ENCODE peak calls at places on chromosomes 12 and 14, in seven cellular contexts. One of them, this sample, is unnamed.

GRCh38 chr12:116187158-116187511 is 90.4 kb downstream of the MED13L start:
- DNase-seq in HTR-8/SVneo: no peak
- DNase-seq in astrocyte of the spinal cord: peak
- DNase-seq in A549: no peak
- DNase-seq in NCI-H345: no peak
- DNase-seq in COR-L47: no peak
- DNase-seq in uterus: no peak
- DNase-seq in this sample: no peak

GRCh38 chr14:95303552-95303951 is 16.2 kb downstream of the CLMN start:
- DNase-seq in HTR-8/SVneo: no peak
- DNase-seq in astrocyte of the spinal cord: no peak
- DNase-seq in A549: no peak
- DNase-seq in NCI-H345: peak
- DNase-seq in COR-L47: no peak
- DNase-seq in uterus: no peak
- DNase-seq in this sample: no peak

GRCh38 chr14:71783101-71783500 is 149.1 kb upstream of the RGS6 start:
- DNase-seq in HTR-8/SVneo: no peak
- DNase-seq in astrocyte of the spinal cord: no peak
- DNase-seq in A549: no peak
- DNase-seq in NCI-H345: no peak
- DNase-seq in COR-L47: peak
- DNase-seq in uterus: no peak
- DNase-seq in this sample: no peak

GRCh38 chr12:10861366-10861765 is 12.1 kb upstream of the PRR4 start:
- DNase-seq in HTR-8/SVneo: no peak
- DNase-seq in astrocyte of the spinal cord: peak
- DNase-seq in A549: no peak
- DNase-seq in NCI-H345: no peak
- DNase-seq in COR-L47: no peak
- DNase-seq in uterus: no peak
- DNase-seq in this sample: no peak

GRCh38 chr12:93851245-93851665 is 174.1 kb downstream of the CRADD start:
- DNase-seq in HTR-8/SVneo: no peak
- DNase-seq in astrocyte of the spinal cord: no peak
- DNase-seq in A549: no peak
- DNase-seq in NCI-H345: no peak
- DNase-seq in COR-L47: no peak
- DNase-seq in uterus: no peak
- DNase-seq in this sample: no peak

GRCh38 chr12:111389635-111390034 is 16.1 kb upstream of the SH2B3 start:
- DNase-seq in HTR-8/SVneo: no peak
- DNase-seq in astrocyte of the spinal cord: no peak
- DNase-seq in A549: no peak
- DNase-seq in NCI-H345: no peak
- DNase-seq in COR-L47: no peak
- DNase-seq in uterus: no peak
- DNase-seq in this sample: no peak

GRCh38 chr12:57717131-57717530 is 21.4 kb downstream of the AGAP2 start:
- DNase-seq in HTR-8/SVneo: no peak
- DNase-seq in astrocyte of the spinal cord: no peak
- DNase-seq in A549: no peak
- DNase-seq in NCI-H345: no peak
- DNase-seq in COR-L47: no peak
- DNase-seq in uterus: no peak
- DNase-seq in this sample: no peak

GRCh38 chr12:127006972-127007371 is 1260.0 kb upstream of the TMEM132C start:
- DNase-seq in HTR-8/SVneo: no peak
- DNase-seq in astrocyte of the spinal cord: no peak
- DNase-seq in A549: no peak
- DNase-seq in NCI-H345: no peak
- DNase-seq in COR-L47: no peak
- DNase-seq in uterus: no peak
- DNase-seq in this sample: no peak

GRCh38 chr12:91178139-91178561 is 4.5 kb downstream of the DCN start:
- DNase-seq in HTR-8/SVneo: no peak
- DNase-seq in astrocyte of the spinal cord: peak
- DNase-seq in A549: peak
- DNase-seq in NCI-H345: no peak
- DNase-seq in COR-L47: no peak
- DNase-seq in uterus: peak
- DNase-seq in this sample: no peak

GRCh38 chr14:103472939-103473338 is 49.7 kb downstream of the CKB start:
- DNase-seq in HTR-8/SVneo: no peak
- DNase-seq in astrocyte of the spinal cord: no peak
- DNase-seq in A549: no peak
- DNase-seq in NCI-H345: no peak
- DNase-seq in COR-L47: no peak
- DNase-seq in uterus: no peak
- DNase-seq in this sample: no peak

GRCh38 chr12:14416658-14417057 is 51.2 kb downstream of the ATF7IP start:
- DNase-seq in HTR-8/SVneo: peak
- DNase-seq in astrocyte of the spinal cord: peak
- DNase-seq in A549: peak
- DNase-seq in NCI-H345: peak
- DNase-seq in COR-L47: no peak
- DNase-seq in uterus: no peak
- DNase-seq in this sample: no peak

GRCh38 chr12:27015730-27016076 is 1.5 kb upstream of the TM7SF3 start:
- DNase-seq in HTR-8/SVneo: peak
- DNase-seq in astrocyte of the spinal cord: peak
- DNase-seq in A549: peak
- DNase-seq in NCI-H345: no peak
- DNase-seq in COR-L47: no peak
- DNase-seq in uterus: no peak
- DNase-seq in this sample: no peak

GRCh38 chr12:5391638-5392037 is 40.3 kb upstream of the NTF3 start:
- DNase-seq in HTR-8/SVneo: no peak
- DNase-seq in astrocyte of the spinal cord: no peak
- DNase-seq in A549: no peak
- DNase-seq in NCI-H345: no peak
- DNase-seq in COR-L47: no peak
- DNase-seq in uterus: no peak
- DNase-seq in this sample: no peak

GRCh38 chr14:22070119-22070982 is 396.7 kb upstream of the OR4E1 start:
- DNase-seq in HTR-8/SVneo: no peak
- DNase-seq in astrocyte of the spinal cord: no peak
- DNase-seq in A549: no peak
- DNase-seq in NCI-H345: no peak
- DNase-seq in COR-L47: no peak
- DNase-seq in uterus: no peak
- DNase-seq in this sample: no peak

GRCh38 chr12:55727643-55728184 is 1.1 kb downstream of the CD63 start:
- DNase-seq in HTR-8/SVneo: no peak
- DNase-seq in astrocyte of the spinal cord: no peak
- DNase-seq in A549: peak
- DNase-seq in NCI-H345: no peak
- DNase-seq in COR-L47: peak
- DNase-seq in uterus: peak
- DNase-seq in this sample: peak

GRCh38 chr14:104353921-104354701 is 215.7 kb downstream of the KIF26A start:
- DNase-seq in HTR-8/SVneo: no peak
- DNase-seq in astrocyte of the spinal cord: no peak
- DNase-seq in A549: no peak
- DNase-seq in NCI-H345: no peak
- DNase-seq in COR-L47: no peak
- DNase-seq in uterus: peak
- DNase-seq in this sample: no peak

GRCh38 chr12:58529114-58529665 is 391.1 kb downstream of the LRIG3 start:
- DNase-seq in HTR-8/SVneo: no peak
- DNase-seq in astrocyte of the spinal cord: peak
- DNase-seq in A549: peak
- DNase-seq in NCI-H345: peak
- DNase-seq in COR-L47: no peak
- DNase-seq in uterus: no peak
- DNase-seq in this sample: peak

GRCh38 chr12:107760207-107760816 is 625 bp downstream of the PRDM4 start:
- DNase-seq in HTR-8/SVneo: no peak
- DNase-seq in astrocyte of the spinal cord: no peak
- DNase-seq in A549: peak
- DNase-seq in NCI-H345: peak
- DNase-seq in COR-L47: no peak
- DNase-seq in uterus: no peak
- DNase-seq in this sample: no peak